ENCODE peak calls at places on chromosomes 12 and 14, in five cellular contexts. N is HCT116, Y is fibroblast of lung, F is keratinocyte, C is PC-9. J is an unnamed sample.

GRCh38 chr14:100854435-100854834 is 28.5 kb downstream of the MEG3 start:
- DNase-seq in N (no peak), Y (no peak), F (no peak), C (no peak), J (no peak)

GRCh38 chr12:49873361-49873934 is 30.3 kb downstream of the FAIM2 start:
- DNase-seq in N (no peak), Y (peak), F (no peak), C (no peak), J (no peak)

GRCh38 chr12:115661103-115661502 is 616.4 kb downstream of the MED13L start:
- DNase-seq in N (no peak), Y (peak), F (no peak), C (no peak), J (no peak)

GRCh38 chr14:59918824-59919581 is 941 bp upstream of the LRRC9 start:
- DNase-seq in N (peak), Y (peak), F (no peak), C (no peak), J (peak)

GRCh38 chr14:68984686-68985085 is 5.6 kb upstream of the ACTN1 start:
- DNase-seq in N (no peak), Y (no peak), F (no peak), C (no peak), J (no peak)

GRCh38 chr14:54774824-54775223 is 127.8 kb downstream of the GCH1 start:
- DNase-seq in N (no peak), Y (no peak), F (no peak), C (no peak), J (no peak)

GRCh38 chr12:11765817-11766794 is 116.6 kb downstream of the ETV6 start:
- DNase-seq in N (no peak), Y (peak), F (no peak), C (no peak), J (peak)

GRCh38 chr14:79627058-79627457 is 584.2 kb downstream of the DIO2 start:
- DNase-seq in N (no peak), Y (no peak), F (no peak), C (no peak), J (no peak)

GRCh38 chr12:81128930-81129554 is 51.2 kb downstream of the ACSS3 start:
- DNase-seq in N (peak), Y (peak), F (no peak), C (peak), J (peak)

GRCh38 chr12:115412821-115413220 is 728.8 kb upstream of the TBX3 start:
- DNase-seq in N (no peak), Y (no peak), F (no peak), C (no peak), J (no peak)

GRCh38 chr12:62866451-62867082 is 68.4 kb downstream of the PPM1H start:
- DNase-seq in N (no peak), Y (peak), F (no peak), C (peak), J (no peak)

GRCh38 chr12:54588110-54588831 is at the start of gene PPP1R1A:
- DNase-seq in N (no peak), Y (no peak), F (no peak), C (no peak), J (no peak)

GRCh38 chr12:54589964-54590363 is 1.5 kb upstream of the PPP1R1A start:
- DNase-seq in N (no peak), Y (no peak), F (no peak), C (no peak), J (no peak)

GRCh38 chr12:54591001-54591591 is 2.6 kb upstream of the PPP1R1A start:
- DNase-seq in N (no peak), Y (peak), F (no peak), C (no peak), J (no peak)

GRCh38 chr12:54587315-54587821 is 1.1 kb downstream of the PPP1R1A start:
- DNase-seq in N (no peak), Y (no peak), F (no peak), C (no peak), J (no peak)

GRCh38 chr12:54588892-54589291 is 433 bp upstream of the PPP1R1A start:
- DNase-seq in N (no peak), Y (no peak), F (no peak), C (no peak), J (no peak)
- TF ChIP-seq EZH2 in N (no peak), Y (peak), F (peak), C (no peak), J (no peak)

GRCh38 chr14:32201196-32201815 is 539 bp upstream of the RNU6-7 start:
- DNase-seq in N (no peak), Y (peak), F (peak), C (peak), J (no peak)

GRCh38 chr14:32201816-32202467 is at the start of gene RNU6-7:
- DNase-seq in N (no peak), Y (peak), F (no peak), C (no peak), J (peak)

GRCh38 chr14:32202468-32202865 is 602 bp downstream of the RNU6-8 start:
- DNase-seq in N (no peak), Y (peak), F (no peak), C (no peak), J (peak)

GRCh38 chr14:32202941-32203882 is at the start of gene RNU6-8:
- DNase-seq in N (peak), Y (peak), F (peak), C (peak), J (peak)

DNA sequence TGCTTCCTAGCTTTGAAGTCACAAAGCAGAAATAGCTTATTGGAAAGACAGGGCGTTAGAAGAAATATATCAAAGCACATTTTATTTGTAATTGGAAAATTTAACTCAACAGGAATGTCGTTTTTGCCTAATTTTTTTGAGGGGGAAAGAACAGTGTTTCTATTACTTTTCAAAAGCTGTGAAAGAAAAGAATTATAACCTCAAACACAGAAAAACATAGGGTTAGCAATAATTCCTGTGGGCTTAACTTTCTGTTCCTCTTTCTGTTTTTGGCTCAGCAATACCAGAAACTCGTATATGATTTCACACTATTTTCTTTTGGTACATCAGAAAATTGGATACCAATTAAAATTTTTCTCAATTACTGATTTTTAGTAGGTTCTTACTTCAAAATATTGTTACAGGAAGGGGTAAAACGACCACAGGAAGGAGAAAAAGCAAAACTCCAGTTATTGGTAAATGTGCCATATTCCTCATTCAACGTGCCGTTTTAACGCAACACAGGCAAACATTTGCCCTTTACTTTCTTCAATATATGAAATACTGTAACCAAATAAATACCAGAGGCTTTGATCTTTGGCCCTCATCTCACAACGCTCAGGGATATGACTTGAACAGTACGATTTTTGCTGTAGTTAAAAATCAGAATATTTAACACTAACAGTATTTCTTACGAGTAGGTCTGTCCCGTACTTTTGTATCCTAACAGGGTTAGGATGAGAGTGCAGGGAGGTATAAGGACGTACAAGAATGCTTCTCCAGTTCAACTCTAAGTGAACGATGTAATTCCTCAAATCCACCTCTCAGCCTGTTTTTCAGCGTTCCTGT is 1.3 kb upstream of the RNU6-7 start:
- DNase-seq in N (no peak), Y (no peak), F (no peak), C (no peak), J (no peak)
- TF ChIP-seq EZH2 in N (no peak), Y (no peak), F (no peak), C (no peak), J (no peak)

DNA sequence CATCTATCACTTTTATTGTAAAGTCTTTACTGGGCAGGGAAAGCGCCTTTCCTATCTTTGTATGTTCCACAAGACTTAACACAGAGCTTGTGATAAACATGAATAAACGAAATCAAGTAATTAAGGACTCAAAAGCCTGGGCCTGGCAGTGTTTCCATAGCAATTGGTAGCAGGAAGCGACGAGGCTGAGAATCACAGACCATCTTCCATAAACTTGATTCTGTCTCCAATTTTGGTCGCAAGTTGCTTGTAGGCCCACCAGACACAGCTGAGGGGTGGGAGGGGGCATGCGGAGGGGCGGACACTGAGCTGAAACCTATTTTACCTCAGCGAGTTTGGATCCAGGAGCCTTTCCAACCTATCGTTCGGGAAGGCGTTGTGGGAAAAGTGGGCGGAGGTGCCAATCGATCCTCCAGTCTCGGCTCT is 295 bp downstream of the CCDC38 start:
- DNase-seq in N (no peak), Y (no peak), F (no peak), C (no peak), J (no peak)
- TF ChIP-seq EZH2 in N (no peak), Y (no peak), F (no peak), C (no peak), J (no peak)

GRCh38 chr14:67746927-67747326 is 45.2 kb downstream of the RDH12 start:
- DNase-seq in N (no peak), Y (no peak), F (no peak), C (no peak), J (no peak)
- TF ChIP-seq EZH2 in N (no peak), Y (no peak), F (no peak), C (no peak), J (no peak)